ENCODE peak calls at places on chromosomes 4 and X, in seven cellular contexts. L is GM23248, H is PC-3, G is HCT116, D is hepatocyte, U is PC-9, O is GM23338. B is an unnamed sample.

GRCh38 chr4:183968502-183968901 is 63.4 kb downstream of the STOX2 start:
- DNase-seq in G (no peak), O (peak; percentile 38), L (no peak), D (no peak), H (no peak), U (no peak), B (no peak)

GRCh38 chrX:131763674-131764073 is 219.8 kb downstream of the OR13H1 start:
- DNase-seq in H (peak; percentile 57), D (no peak), O (no peak), L (peak; percentile 11), U (no peak), G (no peak), B (peak; percentile 89)

GRCh38 chrX:131987252-131987651 is 35.9 kb upstream of the STK26 start:
- DNase-seq in H (no peak), L (no peak), O (no peak), G (no peak), D (no peak), U (no peak), B (peak; percentile 51)

GRCh38 chr4:123159479-123159878 is 237.1 kb upstream of the NUDT6 start:
- DNase-seq in O (peak; percentile 58), D (no peak), H (no peak), U (no peak), G (no peak), L (no peak), B (no peak)

GRCh38 chr4:9970399-9971011 is 50.8 kb downstream of the SLC2A9 start:
- DNase-seq in L (no peak), D (no peak), U (no peak), G (no peak), O (no peak), H (no peak), B (peak; percentile 63)

GRCh38 chrX:20829665-20830481 is 544.3 kb upstream of the CNKSR2 start:
- DNase-seq in D (no peak), G (no peak), H (peak; percentile 88), L (peak; percentile 25), U (no peak), O (no peak), B (no peak)

GRCh38 chrX:48956728-48957414 is 536 bp downstream of the OTUD5 start:
- DNase-seq in H (no peak), L (peak; percentile 48), G (no peak), D (peak; percentile 27), U (no peak), O (no peak), B (peak; percentile 27)

GRCh38 chr4:51842167-51842553 is 793 bp upstream of the DCUN1D4 start:
- DNase-seq in H (no peak), D (peak; percentile 34), G (no peak), U (no peak), L (peak; percentile 57), O (no peak), B (no peak)

GRCh38 chrX:101550825-101551767 is 749 bp downstream of the ARMCX1 start:
- DNase-seq in U (no peak), D (peak; percentile 64), G (no peak), H (no peak), O (peak; percentile 68), L (peak; percentile 73), B (no peak)

GRCh38 chr4:83320548-83320947 is 14.1 kb downstream of the HPSE start:
- DNase-seq in D (no peak), O (no peak), L (peak; percentile 85), G (no peak), U (no peak), H (peak; percentile 29), B (no peak)

GRCh38 chrX:30144221-30144620 is 71.1 kb upstream of the MAGEB2 start:
- DNase-seq in U (no peak), D (no peak), L (no peak), G (no peak), H (no peak), O (no peak), B (no peak)

GRCh38 chrX:30144971-30145731 is 70.2 kb upstream of the MAGEB2 start:
- DNase-seq in D (no peak), H (no peak), U (no peak), L (no peak), G (no peak), O (no peak), B (no peak)

DNA sequence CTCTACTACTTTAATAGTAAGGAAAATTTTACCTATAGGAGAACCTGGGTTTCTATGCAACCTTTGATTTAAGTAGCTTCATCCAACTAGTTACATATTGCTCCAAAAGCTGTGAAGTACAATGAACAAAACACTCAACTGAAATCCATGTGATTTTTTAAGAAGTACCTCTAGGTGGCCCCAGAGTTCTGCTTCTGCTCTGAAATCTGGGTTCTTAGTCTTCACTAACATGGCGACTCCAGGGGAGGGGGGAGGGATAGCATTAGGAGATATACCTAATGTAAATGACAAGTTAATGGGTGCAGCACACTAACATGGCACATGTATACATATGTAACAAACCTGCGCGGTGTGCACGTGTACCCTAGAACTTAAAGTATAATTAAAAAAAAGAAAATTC is 73.4 kb upstream of the MAGEB2 start:
- DNase-seq in U (no peak), D (peak; percentile 32), L (peak; percentile 52), G (peak; percentile 43), H (peak; percentile 63), O (peak; percentile 65), B (peak; percentile 46)
- H3K9me2 ChIP-seq in U (no peaks in the 10 kb centered on the region), D (no peaks in the 10 kb centered on the region), L (no peaks in the 10 kb centered on the region), G (no peaks in the 10 kb centered on the region), H (no peaks in the 10 kb centered on the region), O (no peaks in the 10 kb centered on the region), B (no peaks in the 10 kb centered on the region)

DNA sequence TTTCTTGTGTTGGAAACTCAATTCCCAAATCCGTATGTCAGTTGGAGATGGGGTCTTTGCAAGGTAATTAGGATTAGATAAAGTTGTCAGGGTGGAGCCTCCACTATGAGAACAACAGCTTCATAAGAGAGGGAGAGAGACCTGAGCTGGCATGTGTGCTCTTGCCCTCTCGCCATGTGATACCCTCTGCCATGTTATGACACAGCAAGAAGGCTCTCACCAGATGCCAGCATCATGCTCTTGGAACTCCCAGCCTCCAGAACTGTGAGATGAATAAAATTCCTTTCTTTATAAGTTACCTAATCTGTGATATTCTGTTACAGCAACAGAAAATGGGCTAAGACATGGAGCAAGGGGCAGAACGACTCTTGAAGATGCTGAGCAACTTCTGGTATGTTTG is 201.9 kb upstream of the BOD1L1 start:
- DNase-seq in U (no peak), D (no peak), G (no peak), L (no peak), O (no peak), H (no peak), B (no peak)
- TF ChIP-seq EZH2 in U (no peak), D (no peak), G (no peak), L (no peak), O (no peak), H (no peak), B (no peak)

DNA sequence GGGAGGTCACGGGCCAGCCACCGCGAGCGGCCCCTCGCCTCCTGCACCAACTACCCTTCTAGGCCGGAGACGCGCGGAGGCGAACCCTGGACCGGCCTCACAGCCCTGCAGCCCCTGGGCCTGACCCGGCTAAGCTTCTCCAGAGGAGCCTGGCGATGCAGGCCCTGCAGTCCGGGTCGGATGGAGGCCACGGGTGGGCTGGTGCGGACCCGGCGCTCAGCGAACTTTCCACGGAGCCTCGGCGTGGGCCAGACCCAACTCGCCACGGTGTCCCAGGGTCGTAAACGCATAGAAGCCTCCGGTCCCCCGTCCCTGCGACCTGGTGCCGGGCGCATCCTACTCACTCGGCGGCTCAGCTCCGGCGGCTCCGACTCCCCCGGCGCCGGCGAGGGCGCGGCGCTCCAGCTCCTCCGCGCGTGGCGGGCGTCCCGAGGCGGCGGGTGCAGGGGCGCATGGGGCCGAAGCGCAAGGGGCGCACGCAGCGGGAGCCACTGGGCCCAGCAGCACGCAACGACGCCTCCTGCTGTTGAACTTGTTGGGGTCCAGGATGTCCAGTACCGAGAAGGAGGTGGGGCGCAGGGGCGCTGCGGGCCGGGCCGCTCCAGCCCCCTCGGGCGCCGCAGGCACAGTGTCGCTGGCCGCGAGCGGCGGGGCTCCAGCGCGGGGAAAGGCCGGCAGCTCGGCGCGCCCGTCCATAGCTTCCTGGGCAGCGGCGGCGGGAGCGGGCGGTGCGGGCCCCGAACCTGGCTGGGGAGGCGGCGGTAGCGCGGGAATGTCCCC is 416 bp downstream of the NKX1-1 start:
- DNase-seq in U (no peak), G (no peak), H (no peak), O (peak; percentile 65), L (no peak), D (peak; percentile 3), B (no peak)
- H3K9me2 ChIP-seq in U (no peaks in the 10 kb centered on the region), G (no peaks in the 10 kb centered on the region), H (no peaks in the 10 kb centered on the region), O (no peaks in the 10 kb centered on the region), L (no peaks in the 10 kb centered on the region), D (no peaks in the 10 kb centered on the region), B (no peaks in the 10 kb centered on the region)

GRCh38 chr4:112517067-112517588 is 1.1 kb upstream of the NEUROG2 start:
- DNase-seq in L (no peak), G (no peak), O (peak; percentile 67), U (no peak), H (no peak), D (no peak), B (no peak)

GRCh38 chr4:112519689-112520597 is 4.0 kb upstream of the NEUROG2 start:
- DNase-seq in H (no peak), D (no peak), L (no peak), G (no peak), U (no peak), O (peak; percentile 78), B (no peak)

GRCh38 chr4:112520598-112521122 is 4.7 kb upstream of the NEUROG2 start:
- DNase-seq in U (no peak), H (no peak), O (peak; percentile 70), G (no peak), L (no peak), D (no peak), B (no peak)

GRCh38 chr4:112517911-112518310 is 1.9 kb upstream of the NEUROG2 start:
- DNase-seq in H (no peak), O (no peak), D (no peak), U (no peak), G (no peak), L (no peak), B (peak; percentile 64)

GRCh38 chr4:112518675-112519074 is 2.7 kb upstream of the NEUROG2 start:
- DNase-seq in L (no peak), D (no peak), O (no peak), H (peak; percentile 31), U (no peak), G (no peak), B (no peak)
- TF ChIP-seq EZH2 in L (no peak), D (no peak), O (peak; percentile 47), H (no peak), U (no peak), G (no peak), B (no peak)

GRCh38 chrX:17405225-17405969 is 30.4 kb downstream of the NHS start:
- DNase-seq in D (peak; percentile 20), U (peak; percentile 59), O (no peak), H (peak; percentile 94), L (peak; percentile 58), G (peak; percentile 66), B (no peak)
- H3K9me2 ChIP-seq in D (no peaks in the 10 kb centered on the region), U (no peaks in the 10 kb centered on the region), O (no peaks in the 10 kb centered on the region), H (no peaks in the 10 kb centered on the region), L (no peaks in the 10 kb centered on the region), G (no peaks in the 10 kb centered on the region), B (no peaks in the 10 kb centered on the region)